ENCODE peak calls at places on chromosomes 2 and 18, in four cellular contexts. U is AG04450, Z is stomach, O is kidney epithelial cell. E is an unnamed sample.
A peak's percentile ranks its signal among the peaks of the same experiment; 100 is the strongest.

GRCh38 chr2:158488442-158489216 is 31.9 kb downstream of the PKP4 start:
- DNase-seq in U (no peak), Z (no peak), O (no peak), E (no peak)

GRCh38 chr18:35051978-35052377 is 10.8 kb downstream of the MAPRE2 start:
- DNase-seq in U (no peak), Z (no peak), O (no peak), E (no peak)

GRCh38 chr2:97770450-97770849 is 57.1 kb downstream of the ZAP70 start:
- DNase-seq in U (no peak), Z (no peak), O (no peak), E (no peak)

GRCh38 chr2:78245394-78246140 is 723.4 kb upstream of the LRRTM4 start:
- DNase-seq in U (no peak), Z (no peak), O (no peak), E (no peak)

GRCh38 chr2:88729061-88729745 is 37.7 kb downstream of the RPIA start:
- DNase-seq in U (no peak), Z (no peak), O (no peak), E (no peak)

GRCh38 chr18:24868760-24869237 is 408.4 kb downstream of the HRH4 start:
- DNase-seq in U (no peak), Z (no peak), O (no peak), E (no peak)

GRCh38 chr18:33755918-33756590 is 178.0 kb downstream of the ASXL3 start:
- DNase-seq in U (peak; percentile 69), Z (no peak), O (peak; percentile 42), E (no peak)

GRCh38 chr2:47230418-47230817 is 75.3 kb upstream of the STPG4 start:
- DNase-seq in U (no peak), Z (no peak), O (no peak), E (no peak)

GRCh38 chr18:23191952-23192662 is 56.8 kb downstream of the CABLES1 start:
- DNase-seq in U (peak; percentile 72), Z (peak; percentile 51), O (peak; percentile 26), E (no peak)

GRCh38 chr18:37668971-37669747 is 103.6 kb upstream of the CELF4 start:
- DNase-seq in U (no peak), Z (no peak), O (no peak), E (no peak)

GRCh38 chr2:99159594-99159993 is 4.8 kb downstream of the LIPT1 start:
- DNase-seq in U (no peak), Z (no peak), O (no peak), E (no peak)

GRCh38 chr2:36889782-36890181 is 76.6 kb downstream of the STRN start:
- DNase-seq in U (peak; percentile 91), Z (no peak), O (peak; percentile 51), E (no peak)

GRCh38 chr18:70228546-70228945 is 23.1 kb upstream of the RTTN start:
- DNase-seq in U (no peak), Z (no peak), O (no peak), E (no peak)

GRCh38 chr2:58569460-58570185 is 328.5 kb upstream of the FANCL start:
- DNase-seq in U (no peak), Z (no peak), O (no peak), E (peak; percentile 18)

DNA sequence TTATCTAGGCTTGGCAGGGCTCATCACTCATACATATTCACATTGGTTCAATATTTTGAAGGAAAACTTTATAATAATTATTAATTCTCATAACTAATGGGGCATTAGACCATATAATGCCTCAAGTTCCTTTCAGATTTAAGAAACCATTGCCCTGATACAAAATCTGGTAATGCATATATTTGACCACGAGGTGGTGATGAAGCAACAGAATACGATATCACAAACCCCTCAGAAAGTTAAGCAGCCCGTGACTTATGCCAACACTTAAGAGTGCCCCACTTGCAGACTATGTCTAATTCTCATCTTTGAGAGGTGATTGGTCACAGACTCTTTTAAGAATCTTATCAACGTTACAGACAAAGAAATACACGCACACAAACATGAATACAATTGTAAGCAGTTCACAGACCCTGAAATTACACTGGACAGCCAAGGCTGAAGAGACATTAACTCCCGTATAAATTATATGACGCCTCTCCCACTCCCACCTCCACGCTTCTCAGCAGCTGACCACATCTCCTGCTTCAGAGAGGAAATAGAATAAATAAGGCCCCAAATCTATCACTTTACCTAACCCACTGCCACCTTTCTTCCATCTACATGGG is 20.7 kb upstream of the DNAH6 start:
- DNase-seq in U (peak; percentile 49), Z (no peak), O (peak; percentile 31), E (peak; percentile 49)
- H3K4me3 ChIP-seq in U (no peak overlapping the region), Z (no peak overlapping the region), O (no peak overlapping the region), E (no peak overlapping the region)

DNA sequence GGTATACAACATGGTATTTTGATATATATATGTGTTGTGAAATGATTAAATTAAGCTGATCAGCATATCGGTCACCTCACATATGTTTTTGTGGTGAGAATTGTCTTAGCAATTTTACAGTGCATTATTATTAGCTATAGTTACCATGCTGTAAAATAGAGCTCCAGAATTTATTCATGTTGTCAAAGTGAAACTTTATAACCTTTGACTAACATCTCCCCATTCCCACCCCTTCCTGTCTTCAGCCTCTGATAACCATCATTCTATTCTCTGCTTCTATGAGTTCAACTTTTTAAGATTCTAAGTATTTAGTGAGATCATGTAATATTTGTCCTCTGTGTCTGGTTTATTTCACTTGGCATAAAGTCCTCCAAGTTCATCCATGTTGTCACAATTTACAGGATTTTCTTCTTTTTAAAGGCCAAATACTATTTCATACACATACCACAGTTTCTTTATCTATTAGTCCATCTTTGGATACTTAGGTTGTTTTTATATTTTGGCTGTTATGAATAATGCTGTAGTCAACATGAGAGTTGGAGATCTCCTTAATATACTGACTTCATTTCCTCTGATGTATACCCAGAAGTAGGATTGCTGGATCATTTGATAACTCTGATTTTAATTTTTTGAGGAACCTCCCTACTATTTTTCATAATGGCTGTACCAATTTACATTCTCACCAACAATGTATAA is 30.3 kb downstream of the NCOA1 start:
- DNase-seq in U (no peak), Z (no peak), O (no peak), E (no peak)
- H3K4me3 ChIP-seq in U (no peak overlapping the region), Z (no peak overlapping the region), O (no peak overlapping the region), E (no peak overlapping the region)

GRCh38 chr2:176269319-176270099 is at the start of gene MTX2:
- DNase-seq in U (peak; percentile 18), Z (peak; percentile 78), O (no peak), E (peak; percentile 33)

GRCh38 chr2:176268976-176269318 is 295 bp upstream of the MTX2 start:
- DNase-seq in U (no peak), Z (no peak), O (no peak), E (no peak)

GRCh38 chr2:176272870-176273269 is 3.6 kb downstream of the MTX2 start:
- DNase-seq in U (no peak), Z (no peak), O (no peak), E (no peak)

GRCh38 chr2:176270100-176270750 is 983 bp downstream of the MTX2 start:
- DNase-seq in U (no peak), Z (no peak), O (no peak), E (no peak)
- H3K4me3 ChIP-seq in U (peak overlapping the region; percentile 95), Z (peak overlapping the region; percentile 86), O (peak overlapping the region; percentile 93), E (peak overlapping the region; percentile 89)

GRCh38 chr2:239346676-239347075 is 54.1 kb downstream of the HDAC4 start:
- DNase-seq in U (no peak), Z (no peak), O (no peak), E (no peak)

GRCh38 chr2:239345251-239345650 is 55.6 kb downstream of the HDAC4 start:
- DNase-seq in U (no peak), Z (no peak), O (no peak), E (no peak)

GRCh38 chr2:239343946-239344856 is 56.6 kb downstream of the HDAC4 start:
- DNase-seq in U (no peak), Z (no peak), O (no peak), E (no peak)

GRCh38 chr2:239343460-239343859 is 57.4 kb downstream of the HDAC4 start:
- DNase-seq in U (no peak), Z (no peak), O (no peak), E (no peak)

GRCh38 chr2:239344857-239345216 is 56.0 kb downstream of the HDAC4 start:
- DNase-seq in U (no peak), Z (peak; percentile 70), O (no peak), E (no peak)
- H3K4me3 ChIP-seq in U (no peak overlapping the region), Z (no peak overlapping the region), O (no peak overlapping the region), E (no peak overlapping the region)

DNA sequence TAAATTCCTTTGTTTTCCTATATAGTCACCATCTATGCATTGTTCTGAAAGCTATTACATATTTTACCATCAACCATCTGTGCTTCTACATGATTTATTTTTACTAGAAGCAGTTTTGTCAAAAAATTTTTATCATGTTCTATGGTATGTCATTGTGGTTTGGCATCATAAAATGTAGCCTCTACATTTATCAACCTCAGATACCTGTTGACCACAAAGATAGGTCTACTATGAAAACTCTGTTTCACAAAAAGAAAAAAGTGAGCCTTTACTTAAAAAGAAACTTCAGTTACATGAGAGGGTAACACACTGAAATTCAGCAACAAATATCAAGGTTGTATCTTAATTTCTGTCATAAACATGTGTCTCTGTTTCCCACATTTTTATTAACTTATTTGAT is 3.7 kb downstream of the BCL2 start:
- DNase-seq in U (no peak), Z (no peak), O (no peak), E (no peak)
- H3K4me3 ChIP-seq in U (no peak overlapping the region), Z (peak overlapping the region; percentile 13), O (no peak overlapping the region), E (peak overlapping the region; percentile 74)

DNA sequence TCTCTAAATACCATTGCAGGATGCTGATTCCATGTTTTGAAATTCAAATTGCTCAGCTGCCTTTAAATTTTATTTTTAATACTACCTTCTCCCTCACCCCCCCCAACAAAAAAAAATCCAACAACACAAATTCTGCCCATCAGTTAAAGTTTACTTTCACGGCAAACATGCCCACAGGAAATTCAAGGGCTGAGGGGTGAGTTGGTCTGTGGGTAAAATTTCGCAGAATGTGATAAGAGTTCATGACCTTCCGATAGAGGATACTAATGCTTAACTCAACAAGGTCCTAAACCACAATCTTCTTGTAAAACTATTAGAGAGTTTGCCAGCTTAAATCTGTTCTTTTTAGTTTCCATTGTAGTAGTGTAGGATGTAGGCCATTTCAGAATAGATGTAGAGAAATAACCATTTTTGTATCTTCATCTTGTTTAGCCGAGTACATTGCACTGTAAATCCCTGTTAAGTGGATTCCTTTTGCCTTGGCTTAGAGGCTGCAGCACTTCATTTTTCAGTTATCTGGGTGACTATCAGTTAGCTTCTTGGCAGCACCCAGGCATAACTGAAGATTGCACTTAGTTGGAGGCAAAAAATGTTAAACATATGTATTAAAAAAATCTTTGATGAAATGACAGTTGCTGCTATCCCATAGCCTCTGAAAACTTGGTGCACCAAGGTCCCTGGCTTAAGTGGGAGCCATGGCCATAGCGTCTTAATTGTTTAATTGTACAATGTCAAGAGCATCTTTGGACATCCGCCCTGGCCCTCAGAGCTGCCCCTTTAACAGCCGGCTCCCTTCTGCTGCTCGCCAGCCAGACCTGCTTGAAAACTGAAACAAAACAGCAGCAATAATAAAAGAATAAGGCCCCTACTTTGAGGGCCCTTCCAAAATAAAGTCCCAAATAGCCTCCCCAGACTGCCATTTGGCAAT is 232.4 kb downstream of the HAUS1 start:
- DNase-seq in U (no peak), Z (no peak), O (no peak), E (no peak)
- H3K4me3 ChIP-seq in U (no peak overlapping the region), Z (no peak overlapping the region), O (no peak overlapping the region), E (no peak overlapping the region)

GRCh38 chr2:197215988-197216979 is 94.3 kb downstream of the ANKRD44 start:
- DNase-seq in U (no peak), Z (no peak), O (no peak), E (no peak)
- H3K4me3 ChIP-seq in U (no peak overlapping the region), Z (no peak overlapping the region), O (no peak overlapping the region), E (peak overlapping the region; percentile 47)